ENCODE peak calls at places on chromosomes 7 and 10, in five cellular contexts. One of them, this sample, is unnamed.

GRCh38 chr7:1422512-1423265 is 36.6 kb downstream of the MICALL2 start:
- DNase-seq in NCI-H1436: peak; percentile 96
- DNase-seq in Caki2: no peak
- DNase-seq in lung microvascular endothelial cell: no peak
- DNase-seq in lung: no peak
- DNase-seq in this sample: no peak

GRCh38 chr10:94218496-94219183 is 144.1 kb downstream of the NOC3L start:
- DNase-seq in lung microvascular endothelial cell: no peak
- DNase-seq in lung: no peak
- DNase-seq in NCI-H1436: no peak
- DNase-seq in Caki2: no peak
- DNase-seq in this sample: no peak

GRCh38 chr7:47153571-47153970 is 428.3 kb downstream of the TNS3 start:
- DNase-seq in lung microvascular endothelial cell: peak; percentile 24
- DNase-seq in Caki2: peak; percentile 69
- DNase-seq in NCI-H1436: no peak
- DNase-seq in lung: peak; percentile 69
- DNase-seq in this sample: no peak

GRCh38 chr7:35865287-35865686 is 64.4 kb downstream of the SEPTIN7 start:
- DNase-seq in lung: no peak
- DNase-seq in Caki2: no peak
- DNase-seq in NCI-H1436: no peak
- DNase-seq in lung microvascular endothelial cell: no peak
- DNase-seq in this sample: no peak

GRCh38 chr7:33050425-33051318 is 11.9 kb downstream of the NT5C3A start:
- DNase-seq in NCI-H1436: no peak
- DNase-seq in Caki2: peak; percentile 57
- DNase-seq in lung: no peak
- DNase-seq in lung microvascular endothelial cell: peak; percentile 79
- DNase-seq in this sample: peak; percentile 37

GRCh38 chr10:49272251-49273081 is 26.5 kb upstream of the C10orf71 start:
- DNase-seq in Caki2: no peak
- DNase-seq in NCI-H1436: no peak
- DNase-seq in lung microvascular endothelial cell: no peak
- DNase-seq in lung: peak; percentile 24
- DNase-seq in this sample: no peak

GRCh38 chr10:98463976-98464754 is 17.4 kb upstream of the HPS1 start:
- DNase-seq in lung: no peak
- DNase-seq in Caki2: no peak
- DNase-seq in lung microvascular endothelial cell: no peak
- DNase-seq in NCI-H1436: no peak
- DNase-seq in this sample: no peak

GRCh38 chr7:75650062-75650461 is 88.7 kb downstream of the HIP1 start:
- DNase-seq in lung: peak; percentile 73
- DNase-seq in Caki2: peak; percentile 45
- DNase-seq in NCI-H1436: no peak
- DNase-seq in lung microvascular endothelial cell: peak; percentile 37
- DNase-seq in this sample: no peak

GRCh38 chr10:314381-314780 is 179.1 kb downstream of the ZMYND11 start:
- DNase-seq in Caki2: no peak
- DNase-seq in lung: no peak
- DNase-seq in lung microvascular endothelial cell: no peak
- DNase-seq in NCI-H1436: no peak
- DNase-seq in this sample: no peak

GRCh38 chr10:35453855-35454532 is 117.7 kb downstream of the CCNY start:
- DNase-seq in NCI-H1436: no peak
- DNase-seq in lung: no peak
- DNase-seq in Caki2: no peak
- DNase-seq in lung microvascular endothelial cell: peak; percentile 77
- DNase-seq in this sample: no peak

GRCh38 chr10:75058142-75058541 is 53.3 kb upstream of the SAMD8 start:
- DNase-seq in lung: no peak
- DNase-seq in Caki2: no peak
- DNase-seq in lung microvascular endothelial cell: no peak
- DNase-seq in NCI-H1436: no peak
- DNase-seq in this sample: no peak

GRCh38 chr10:102433619-102434046 is 1.3 kb upstream of the CUEDC2 start:
- DNase-seq in lung: no peak
- DNase-seq in NCI-H1436: no peak
- DNase-seq in lung microvascular endothelial cell: no peak
- DNase-seq in Caki2: no peak
- DNase-seq in this sample: no peak

GRCh38 chr10:132677096-132677904 is 108.6 kb downstream of the NKX6-2 start:
- DNase-seq in Caki2: peak; percentile 29
- DNase-seq in lung: no peak
- DNase-seq in lung microvascular endothelial cell: no peak
- DNase-seq in NCI-H1436: no peak
- DNase-seq in this sample: no peak

GRCh38 chr10:33979195-33979594 is 644.7 kb upstream of the NRP1 start:
- DNase-seq in lung microvascular endothelial cell: no peak
- DNase-seq in lung: no peak
- DNase-seq in NCI-H1436: no peak
- DNase-seq in Caki2: no peak
- DNase-seq in this sample: no peak

GRCh38 chr7:78149787-78150186 is 351.2 kb downstream of the PHTF2 start:
- DNase-seq in lung: no peak
- DNase-seq in NCI-H1436: no peak
- DNase-seq in lung microvascular endothelial cell: no peak
- DNase-seq in Caki2: no peak
- DNase-seq in this sample: no peak

GRCh38 chr10:29668628-29669027 is 33.9 kb upstream of the SVIL start:
- DNase-seq in Caki2: peak; percentile 94
- DNase-seq in NCI-H1436: no peak
- DNase-seq in lung microvascular endothelial cell: peak; percentile 38
- DNase-seq in lung: no peak
- DNase-seq in this sample: no peak

GRCh38 chr10:118624747-118625146 is 29.3 kb upstream of the PRLHR start:
- DNase-seq in Caki2: no peak
- DNase-seq in NCI-H1436: no peak
- DNase-seq in lung microvascular endothelial cell: no peak
- DNase-seq in lung: no peak
- DNase-seq in this sample: no peak

GRCh38 chr7:131895541-131896173 is 339.2 kb upstream of the PODXL start:
- DNase-seq in lung: no peak
- DNase-seq in lung microvascular endothelial cell: peak; percentile 94
- DNase-seq in Caki2: peak; percentile 93
- DNase-seq in NCI-H1436: no peak
- DNase-seq in this sample: no peak

GRCh38 chr7:110809832-110810231 is 281.1 kb upstream of the LRRN3 start:
- DNase-seq in NCI-H1436: no peak
- DNase-seq in lung: no peak
- DNase-seq in Caki2: no peak
- DNase-seq in lung microvascular endothelial cell: no peak
- DNase-seq in this sample: no peak

GRCh38 chr10:4470231-4470840 is 355.7 kb upstream of the AKR1E2 start:
- DNase-seq in lung: no peak
- DNase-seq in Caki2: no peak
- DNase-seq in lung microvascular endothelial cell: no peak
- DNase-seq in NCI-H1436: no peak
- DNase-seq in this sample: no peak

GRCh38 chr7:141688038-141688437 is 13.9 kb downstream of the DENND11 start:
- DNase-seq in NCI-H1436: no peak
- DNase-seq in lung: no peak
- DNase-seq in Caki2: no peak
- DNase-seq in lung microvascular endothelial cell: no peak
- DNase-seq in this sample: no peak

GRCh38 chr7:51186531-51186930 is 130.1 kb downstream of the COBL start:
- DNase-seq in lung: no peak
- DNase-seq in NCI-H1436: no peak
- DNase-seq in Caki2: no peak
- DNase-seq in lung microvascular endothelial cell: no peak
- DNase-seq in this sample: no peak

GRCh38 chr10:69959911-69960310 is 92.7 kb upstream of the MACROH2A2 start:
- DNase-seq in lung: no peak
- DNase-seq in NCI-H1436: no peak
- DNase-seq in Caki2: no peak
- DNase-seq in lung microvascular endothelial cell: no peak
- DNase-seq in this sample: no peak

GRCh38 chr10:44982496-44982895 is 3.9 kb upstream of the DEPP1 start:
- DNase-seq in lung: no peak
- DNase-seq in lung microvascular endothelial cell: no peak
- DNase-seq in Caki2: no peak
- DNase-seq in NCI-H1436: no peak
- DNase-seq in this sample: no peak

GRCh38 chr7:25862254-25862992 is 289.6 kb upstream of the NFE2L3 start:
- DNase-seq in lung: peak; percentile 88
- DNase-seq in NCI-H1436: peak; percentile 100
- DNase-seq in lung microvascular endothelial cell: peak; percentile 98
- DNase-seq in Caki2: peak; percentile 100
- DNase-seq in this sample: peak; percentile 100

GRCh38 chr10:3397231-3397630 is 224.6 kb upstream of the PITRM1 start:
- DNase-seq in Caki2: peak; percentile 46
- DNase-seq in lung: no peak
- DNase-seq in NCI-H1436: no peak
- DNase-seq in lung microvascular endothelial cell: no peak
- DNase-seq in this sample: no peak

GRCh38 chr10:114477285-114477684 is 73.0 kb upstream of the AFAP1L2 start:
- DNase-seq in NCI-H1436: no peak
- DNase-seq in lung microvascular endothelial cell: no peak
- DNase-seq in Caki2: no peak
- DNase-seq in lung: no peak
- DNase-seq in this sample: no peak

GRCh38 chr10:102634696-102635095 is 9.6 kb upstream of the TRIM8 start:
- DNase-seq in Caki2: no peak
- DNase-seq in NCI-H1436: no peak
- DNase-seq in lung microvascular endothelial cell: no peak
- DNase-seq in lung: no peak
- DNase-seq in this sample: no peak

GRCh38 chr7:79495544-79496272 is 42.2 kb upstream of the MAGI2 start:
- DNase-seq in Caki2: no peak
- DNase-seq in lung: no peak
- DNase-seq in NCI-H1436: no peak
- DNase-seq in lung microvascular endothelial cell: no peak
- DNase-seq in this sample: no peak

GRCh38 chr7:64881461-64882287 is 21.4 kb upstream of the ZNF273 start:
- DNase-seq in Caki2: no peak
- DNase-seq in lung microvascular endothelial cell: no peak
- DNase-seq in lung: peak; percentile 21
- DNase-seq in NCI-H1436: no peak
- DNase-seq in this sample: no peak

GRCh38 chr10:76122056-76122455 is 690.6 kb downstream of the LRMDA start:
- DNase-seq in NCI-H1436: no peak
- DNase-seq in lung microvascular endothelial cell: no peak
- DNase-seq in lung: no peak
- DNase-seq in Caki2: no peak
- DNase-seq in this sample: no peak

GRCh38 chr7:77409739-77410545 is 6.2 kb downstream of the GSAP start:
- DNase-seq in lung microvascular endothelial cell: no peak
- DNase-seq in lung: no peak
- DNase-seq in Caki2: peak; percentile 44
- DNase-seq in NCI-H1436: no peak
- DNase-seq in this sample: no peak

GRCh38 chr7:23012797-23013714 is 874 bp downstream of the HYCC1 start:
- DNase-seq in NCI-H1436: no peak
- DNase-seq in lung: no peak
- DNase-seq in Caki2: peak; percentile 25
- DNase-seq in lung microvascular endothelial cell: peak; percentile 35
- DNase-seq in this sample: peak; percentile 46

GRCh38 chr7:2510909-2511768 is 8.4 kb upstream of the LFNG start:
- DNase-seq in NCI-H1436: no peak
- DNase-seq in lung: no peak
- DNase-seq in lung microvascular endothelial cell: peak; percentile 60
- DNase-seq in Caki2: no peak
- DNase-seq in this sample: no peak

GRCh38 chr7:107591410-107591809 is 11.4 kb downstream of the BCAP29 start:
- DNase-seq in NCI-H1436: no peak
- DNase-seq in Caki2: no peak
- DNase-seq in lung microvascular endothelial cell: no peak
- DNase-seq in lung: no peak
- DNase-seq in this sample: no peak

GRCh38 chr10:58996063-58996462 is 180.4 kb upstream of the PHYHIPL start:
- DNase-seq in lung microvascular endothelial cell: no peak
- DNase-seq in lung: no peak
- DNase-seq in NCI-H1436: no peak
- DNase-seq in Caki2: no peak
- DNase-seq in this sample: no peak

GRCh38 chr10:110209926-110210662 is 2.7 kb downstream of the MXI1 start:
- DNase-seq in NCI-H1436: peak; percentile 55
- DNase-seq in lung: no peak
- DNase-seq in Caki2: peak; percentile 44
- DNase-seq in lung microvascular endothelial cell: peak; percentile 36
- DNase-seq in this sample: no peak

GRCh38 chr7:151792671-151793070 is 84.2 kb downstream of the PRKAG2 start:
- DNase-seq in lung microvascular endothelial cell: no peak
- DNase-seq in NCI-H1436: no peak
- DNase-seq in lung: no peak
- DNase-seq in Caki2: no peak
- DNase-seq in this sample: no peak

GRCh38 chr7:134422646-134423045 is 36.3 kb downstream of the AKR1B1 start:
- DNase-seq in lung: no peak
- DNase-seq in lung microvascular endothelial cell: peak; percentile 44
- DNase-seq in NCI-H1436: no peak
- DNase-seq in Caki2: no peak
- DNase-seq in this sample: no peak